ENCODE peak calls at places on chromosomes 16 and 17, in four cellular contexts. One of them, this sample, is unnamed.

GRCh38 chr16:89545831-89546574 is 14.5 kb upstream of the RPL13 start:
- DNase-seq in COLO829: no peak
- DNase-seq in anterior cingulate cortex: no peak
- DNase-seq in HTR-8/SVneo: no peak
- DNase-seq in this sample: no peak

GRCh38 chr17:66211047-66211810 is 18.0 kb downstream of the APOH start:
- DNase-seq in COLO829: no peak
- DNase-seq in anterior cingulate cortex: no peak
- DNase-seq in HTR-8/SVneo: no peak
- DNase-seq in this sample: no peak

GRCh38 chr16:57386381-57386951 is 14.2 kb downstream of the CX3CL1 start:
- DNase-seq in COLO829: peak; percentile 53
- DNase-seq in anterior cingulate cortex: no peak
- DNase-seq in HTR-8/SVneo: no peak
- DNase-seq in this sample: peak; percentile 34

GRCh38 chr17:59510611-59511010 is 54.8 kb upstream of the DHX40 start:
- DNase-seq in COLO829: no peak
- DNase-seq in anterior cingulate cortex: no peak
- DNase-seq in HTR-8/SVneo: no peak
- DNase-seq in this sample: no peak

GRCh38 chr17:77145635-77146632 is 5.2 kb downstream of the SEC14L1 start:
- DNase-seq in COLO829: no peak
- DNase-seq in anterior cingulate cortex: peak; percentile 61
- DNase-seq in HTR-8/SVneo: peak; percentile 75
- DNase-seq in this sample: peak; percentile 81

GRCh38 chr16:23570992-23571632 is 13.6 kb downstream of the UBFD1 start:
- DNase-seq in COLO829: no peak
- DNase-seq in anterior cingulate cortex: no peak
- DNase-seq in HTR-8/SVneo: no peak
- DNase-seq in this sample: no peak

GRCh38 chr17:3798273-3799180 is 2.5 kb downstream of the ITGAE start:
- DNase-seq in COLO829: no peak
- DNase-seq in anterior cingulate cortex: no peak
- DNase-seq in HTR-8/SVneo: no peak
- DNase-seq in this sample: no peak

GRCh38 chr17:44083250-44083849 is 12.8 kb downstream of the G6PC3 start:
- DNase-seq in COLO829: no peak
- DNase-seq in anterior cingulate cortex: no peak
- DNase-seq in HTR-8/SVneo: no peak
- DNase-seq in this sample: no peak

GRCh38 chr17:16477255-16477654 is 14.7 kb downstream of the LRRC75A start:
- DNase-seq in COLO829: peak; percentile 63
- DNase-seq in anterior cingulate cortex: no peak
- DNase-seq in HTR-8/SVneo: peak; percentile 98
- DNase-seq in this sample: peak; percentile 81

GRCh38 chr16:3949287-3949686 is 68.8 kb upstream of the CREBBP start:
- DNase-seq in COLO829: no peak
- DNase-seq in anterior cingulate cortex: no peak
- DNase-seq in HTR-8/SVneo: no peak
- DNase-seq in this sample: peak; percentile 89

GRCh38 chr17:58632324-58633314 is 59.2 kb downstream of the TEX14 start:
- DNase-seq in COLO829: no peak
- DNase-seq in anterior cingulate cortex: peak; percentile 8
- DNase-seq in HTR-8/SVneo: no peak
- DNase-seq in this sample: peak; percentile 38

GRCh38 chr17:652310-652709 is 62.3 kb downstream of the VPS53 start:
- DNase-seq in COLO829: no peak
- DNase-seq in anterior cingulate cortex: peak; percentile 41
- DNase-seq in HTR-8/SVneo: no peak
- DNase-seq in this sample: no peak

GRCh38 chr17:7627250-7628121 is at the start of gene SAT2:
- DNase-seq in COLO829: peak; percentile 98
- DNase-seq in anterior cingulate cortex: peak; percentile 93
- DNase-seq in HTR-8/SVneo: peak; percentile 98
- DNase-seq in this sample: peak; percentile 92